ENCODE peak calls at places on chromosomes 6 and 20, in seven cellular contexts. Z is GM23338, G is HCT116, J is A549, L is HepG2, U is Panc1, Y is GM12878. B is an unnamed sample.

GRCh38 chr6:108250240-108250866 is 10.5 kb downstream of the SNX3 start:
- DNase-seq in Z (peak), G (peak), J (no peak), L (no peak), U (no peak), Y (no peak), B (no peak)

GRCh38 chr6:105569706-105570105 is 166.8 kb upstream of the PREP start:
- DNase-seq in Z (no peak), G (no peak), J (no peak), L (peak), U (no peak), Y (no peak), B (no peak)

GRCh38 chr6:14734416-14735340 is 511.2 kb upstream of the JARID2 start:
- DNase-seq in Z (no peak), G (peak), J (no peak), L (no peak), U (no peak), Y (peak), B (no peak)

GRCh38 chr6:161443868-161444267 is 170.0 kb upstream of the AGPAT4 start:
- DNase-seq in Z (peak), G (no peak), J (no peak), L (no peak), U (no peak), Y (no peak), B (no peak)

GRCh38 chr6:156474507-156475120 is 302.6 kb upstream of the ARID1B start:
- DNase-seq in Z (no peak), G (no peak), J (no peak), L (no peak), U (no peak), Y (no peak), B (no peak)

GRCh38 chr6:88741939-88742338 is 221.5 kb downstream of the RNGTT start:
- DNase-seq in Z (no peak), G (no peak), J (no peak), L (no peak), U (no peak), Y (no peak), B (no peak)

GRCh38 chr6:68559716-68560115 is 75.4 kb upstream of the ADGRB3 start:
- DNase-seq in Z (peak), G (no peak), J (no peak), L (no peak), U (no peak), Y (no peak), B (no peak)

GRCh38 chr6:98636941-98637340 is 197.4 kb upstream of the POU3F2 start:
- DNase-seq in Z (peak), G (no peak), J (no peak), L (no peak), U (no peak), Y (no peak), B (no peak)

GRCh38 chr20:5612476-5613291 is 137.5 kb upstream of the SHLD1 start:
- DNase-seq in Z (no peak), G (no peak), J (no peak), L (no peak), U (no peak), Y (no peak), B (no peak)

GRCh38 chr6:46549155-46549554 is 57.9 kb upstream of the RCAN2 start:
- DNase-seq in Z (no peak), G (no peak), J (no peak), L (no peak), U (no peak), Y (no peak), B (no peak)

GRCh38 chr20:24915892-24916291 is 33.2 kb upstream of the CST7 start:
- DNase-seq in Z (no peak), G (no peak), J (no peak), L (no peak), U (no peak), Y (no peak), B (no peak)

GRCh38 chr6:144804246-144804790 is 519.2 kb downstream of the UTRN start:
- DNase-seq in Z (no peak), G (no peak), J (no peak), L (no peak), U (no peak), Y (no peak), B (no peak)

GRCh38 chr20:5465281-5465680 is 148.5 kb upstream of the PROKR2 start:
- DNase-seq in Z (no peak), G (no peak), J (no peak), L (no peak), U (no peak), Y (no peak), B (no peak)

GRCh38 chr6:5540375-5540774 is 279.1 kb downstream of the FARS2 start:
- DNase-seq in Z (no peak), G (no peak), J (no peak), L (no peak), U (no peak), Y (no peak), B (no peak)

GRCh38 chr6:39707962-39708683 is 17.1 kb downstream of the KIF6 start:
- DNase-seq in Z (no peak), G (no peak), J (no peak), L (no peak), U (no peak), Y (no peak), B (no peak)

GRCh38 chr6:106534564-106534982 is 94.7 kb downstream of the RTN4IP1 start:
- DNase-seq in Z (no peak), G (no peak), J (no peak), L (no peak), U (no peak), Y (no peak), B (no peak)

GRCh38 chr20:52379723-52380336 is 188.3 kb upstream of the ZFP64 start:
- DNase-seq in Z (peak), G (no peak), J (peak), L (peak), U (peak), Y (no peak), B (peak)

GRCh38 chr20:61311656-61312387 is 59.8 kb downstream of the CDH4 start:
- DNase-seq in Z (no peak), G (no peak), J (no peak), L (no peak), U (no peak), Y (no peak), B (no peak)

GRCh38 chr6:24991748-24992467 is 56.1 kb upstream of the RIPOR2 start:
- DNase-seq in Z (peak), G (peak), J (peak), L (peak), U (peak), Y (peak), B (peak)

GRCh38 chr6:12592634-12593033 is 123.9 kb upstream of the PHACTR1 start:
- DNase-seq in Z (peak), G (no peak), J (peak), L (no peak), U (no peak), Y (no peak), B (no peak)

GRCh38 chr6:100475554-100476325 is 11.0 kb upstream of the SIM1 start:
- DNase-seq in Z (no peak), G (no peak), J (no peak), L (no peak), U (no peak), Y (peak), B (no peak)

GRCh38 chr6:42618686-42619085 is 54.9 kb downstream of the UBR2 start:
- DNase-seq in Z (peak), G (no peak), J (no peak), L (no peak), U (no peak), Y (no peak), B (no peak)

GRCh38 chr6:11111769-11112437 is 378 bp upstream of the ERVFRD-1 start:
- DNase-seq in Z (no peak), G (no peak), J (no peak), L (no peak), U (no peak), Y (no peak), B (peak)

GRCh38 chr6:22149501-22150490 is 147.0 kb downstream of the PRL start:
- DNase-seq in Z (no peak), G (no peak), J (no peak), L (no peak), U (no peak), Y (no peak), B (no peak)

GRCh38 chr20:51342510-51343236 is 199.8 kb downstream of the NFATC2 start:
- DNase-seq in Z (no peak), G (no peak), J (no peak), L (no peak), U (no peak), Y (no peak), B (no peak)

GRCh38 chr6:166583230-166583629 is 3.2 kb downstream of the RAMACL start:
- DNase-seq in Z (no peak), G (no peak), J (no peak), L (no peak), U (no peak), Y (no peak), B (no peak)

GRCh38 chr6:160043784-160044183 is 74.9 kb downstream of the IGF2R start:
- DNase-seq in Z (no peak), G (no peak), J (no peak), L (no peak), U (no peak), Y (no peak), B (no peak)

GRCh38 chr6:80457044-80457933 is 350.8 kb downstream of the BCKDHB start:
- DNase-seq in Z (no peak), G (peak), J (no peak), L (no peak), U (no peak), Y (no peak), B (no peak)

GRCh38 chr6:133288662-133289061 is 47.5 kb downstream of the EYA4 start:
- DNase-seq in Z (no peak), G (no peak), J (no peak), L (no peak), U (no peak), Y (no peak), B (no peak)

GRCh38 chr6:30895343-30895742 is 11.0 kb downstream of the DDR1 start:
- DNase-seq in Z (no peak), G (no peak), J (no peak), L (no peak), U (no peak), Y (no peak), B (peak)

GRCh38 chr6:7341989-7342742 is 29.2 kb upstream of the SSR1 start:
- DNase-seq in Z (no peak), G (peak), J (peak), L (peak), U (no peak), Y (no peak), B (no peak)
- TF ChIP-seq CTCF in Z (no peak), G (no peak), J (no peak), L (no peak), U (no peak), Y (no peak), B (no peak)

GRCh38 chr6:151320140-151320539 is 71.2 kb downstream of the ZBTB2 start:
- DNase-seq in Z (no peak), G (no peak), J (no peak), L (no peak), U (no peak), Y (no peak), B (no peak)

GRCh38 chr6:151313060-151313459 is 73.3 kb downstream of the AKAP12 start:
- DNase-seq in Z (peak), G (no peak), J (no peak), L (peak), U (no peak), Y (no peak), B (no peak)

GRCh38 chr6:151321438-151321837 is 69.9 kb downstream of the ZBTB2 start:
- DNase-seq in Z (no peak), G (no peak), J (no peak), L (no peak), U (no peak), Y (no peak), B (no peak)

GRCh38 chr6:151317995-151318365 is 73.4 kb downstream of the ZBTB2 start:
- DNase-seq in Z (no peak), G (no peak), J (no peak), L (peak), U (no peak), Y (no peak), B (no peak)

DNA sequence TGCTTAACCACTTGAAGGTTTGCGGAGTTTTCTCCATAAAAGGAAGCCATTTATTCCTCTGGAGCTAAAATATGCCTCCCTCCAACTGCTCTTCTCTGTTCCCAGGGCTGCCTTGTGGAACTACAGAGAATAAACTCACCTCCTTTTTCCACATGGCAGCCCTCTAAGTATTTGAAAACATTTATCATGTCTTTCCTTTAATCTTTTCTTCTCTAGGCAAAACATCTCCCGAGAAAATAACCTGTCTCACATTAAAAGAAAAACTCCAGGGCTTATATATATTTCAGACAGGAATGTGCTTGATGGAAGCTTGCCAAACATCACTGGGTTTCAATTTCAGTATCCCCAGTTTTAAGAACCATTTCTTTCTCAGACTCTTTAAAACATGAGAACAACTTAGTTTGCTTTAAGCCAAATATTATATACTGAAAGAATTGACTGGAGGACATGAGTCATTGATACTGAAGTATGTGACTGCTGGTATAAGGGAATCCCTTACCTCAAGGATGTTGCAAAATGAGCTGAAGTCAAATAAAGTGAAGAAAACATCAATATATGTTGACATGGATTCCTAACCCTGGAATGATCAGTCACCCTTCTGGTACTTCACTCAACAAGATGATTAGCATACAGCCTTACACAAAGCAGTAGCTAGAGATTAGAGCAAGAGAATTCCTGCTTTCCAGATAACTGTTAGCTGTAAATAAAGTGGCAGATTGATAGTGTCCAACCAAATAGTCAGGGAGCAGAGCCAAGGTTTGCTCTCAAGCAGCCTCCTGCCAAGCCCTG is 74.0 kb downstream of the ZBTB2 start:
- DNase-seq in Z (no peak), G (no peak), J (peak), L (no peak), U (no peak), Y (no peak), B (no peak)
- TF ChIP-seq REST in Z (no peak), G (no peak), J (no peak), L (no peak), U (no peak), Y (no peak), B (no peak)

DNA sequence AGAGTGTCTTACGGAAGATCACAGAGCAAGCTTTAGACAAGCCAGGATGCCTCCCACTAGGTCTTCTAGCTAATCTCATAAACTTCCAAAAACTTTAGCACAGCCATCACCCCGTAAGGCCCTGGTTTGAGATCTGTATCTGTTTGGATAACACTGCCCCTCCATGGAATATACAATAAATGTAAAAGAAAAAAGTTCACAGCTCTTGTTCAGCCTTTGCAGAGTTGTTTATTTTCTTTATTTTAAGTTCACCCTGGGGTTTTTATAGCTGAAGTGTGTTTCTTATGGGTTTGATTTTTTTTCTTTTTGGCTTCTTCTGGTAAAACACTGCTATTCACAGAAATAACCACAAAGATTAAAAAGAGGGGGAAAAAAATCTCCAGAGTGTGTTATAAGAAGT is 125.6 kb downstream of the EYA2 start:
- DNase-seq in Z (no peak), G (no peak), J (no peak), L (no peak), U (no peak), Y (no peak), B (no peak)
- TF ChIP-seq CTCF in Z (no peak), G (no peak), J (no peak), L (no peak), U (no peak), Y (no peak), B (no peak)

DNA sequence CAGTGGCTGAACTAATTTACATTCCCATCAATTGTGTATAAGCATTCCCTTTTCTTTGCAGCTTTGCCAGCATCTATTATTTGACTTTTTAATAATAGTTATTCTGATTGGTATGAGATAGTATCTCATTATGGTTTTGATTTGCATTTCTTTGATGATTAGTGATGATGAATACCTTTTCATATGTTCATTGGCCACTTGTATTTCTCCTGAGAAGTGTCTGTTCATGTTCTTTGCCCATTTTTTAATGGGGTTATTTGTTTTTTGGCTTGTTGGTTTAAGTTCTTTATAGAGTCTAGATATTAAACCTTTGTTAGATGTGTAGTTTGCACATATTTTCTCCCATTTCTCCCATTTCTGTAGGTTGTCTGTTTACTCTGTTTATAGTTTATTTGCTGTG is 16.6 kb downstream of the CENPW start:
- DNase-seq in Z (no peak), G (no peak), J (no peak), L (no peak), U (no peak), Y (no peak), B (no peak)
- TF ChIP-seq REST in Z (no peak), G (no peak), J (no peak), L (no peak), U (no peak), Y (no peak), B (no peak)

GRCh38 chr20:63497138-63497945 is 1.5 kb downstream of the EEF1A2 start:
- DNase-seq in Z (no peak), G (no peak), J (no peak), L (no peak), U (no peak), Y (no peak), B (no peak)

GRCh38 chr20:63499333-63499969 is 568 bp upstream of the EEF1A2 start:
- DNase-seq in Z (no peak), G (no peak), J (no peak), L (no peak), U (no peak), Y (no peak), B (no peak)

GRCh38 chr20:63500151-63500901 is 1.4 kb upstream of the EEF1A2 start:
- DNase-seq in Z (no peak), G (no peak), J (no peak), L (no peak), U (no peak), Y (no peak), B (no peak)

GRCh38 chr20:63497946-63498935 is 642 bp downstream of the EEF1A2 start:
- DNase-seq in Z (no peak), G (no peak), J (peak), L (no peak), U (no peak), Y (no peak), B (no peak)

GRCh38 chr20:63498950-63499332 is at the start of gene EEF1A2:
- DNase-seq in Z (no peak), G (no peak), J (peak), L (no peak), U (no peak), Y (no peak), B (no peak)
- TF ChIP-seq CTCF in Z (no peak), G (peak), J (peak), L (peak), U (no peak), Y (no peak), B (no peak)

GRCh38 chr6:44593539-44593944 is 206.0 kb downstream of the CDC5L start:
- DNase-seq in Z (peak), G (peak), J (peak), L (peak), U (no peak), Y (peak), B (peak)
- TF ChIP-seq REST in Z (no peak), G (no peak), J (no peak), L (no peak), U (no peak), Y (no peak), B (no peak)

GRCh38 chr20:58188496-58188895 is 40.0 kb downstream of the ANKRD60 start:
- DNase-seq in Z (peak), G (no peak), J (no peak), L (no peak), U (no peak), Y (no peak), B (no peak)
- TF ChIP-seq CTCF in Z (peak), G (no peak), J (no peak), L (no peak), U (no peak), Y (no peak), B (no peak)

GRCh38 chr6:56244528-56245253 is 2.7 kb downstream of the COL21A1 start:
- DNase-seq in Z (no peak), G (no peak), J (no peak), L (no peak), U (no peak), Y (no peak), B (peak)
- TF ChIP-seq REST in Z (no peak), G (no peak), J (no peak), L (no peak), U (no peak), Y (no peak), B (no peak)

DNA sequence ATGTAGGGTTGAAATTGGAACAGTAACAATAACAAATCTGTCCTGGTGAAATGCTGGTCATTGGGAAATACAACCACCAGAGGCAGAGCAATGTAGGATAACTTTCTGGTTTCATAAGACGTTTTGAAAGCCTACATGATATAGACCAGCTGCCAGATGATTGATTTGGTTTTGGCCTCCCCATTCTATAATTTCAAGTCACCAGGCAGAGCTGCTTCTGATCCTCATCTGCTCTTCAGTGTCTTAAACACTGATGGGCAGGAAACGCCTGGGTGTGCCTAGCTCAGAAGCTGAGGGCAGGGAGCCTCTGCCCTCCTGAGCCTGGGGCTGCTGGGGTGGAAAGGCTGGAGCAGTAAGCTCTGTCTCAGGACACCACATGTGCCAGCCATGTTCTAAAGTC is 24.5 kb downstream of the DHX35 start:
- DNase-seq in Z (no peak), G (no peak), J (no peak), L (no peak), U (no peak), Y (peak), B (no peak)
- TF ChIP-seq CTCF in Z (no peak), G (no peak), J (no peak), L (no peak), U (no peak), Y (no peak), B (no peak)

B was measured in HL-60.